ENCODE peak calls at places on chromosomes 4 and X, in five cellular contexts. One of them, this sample, is unnamed.

GRCh38 chrX:68989865-68990606 is 161.2 kb downstream of the EFNB1 start:
- DNase-seq in IMR-90: peak; percentile 82
- DNase-seq in Calu3: peak; percentile 44
- DNase-seq in colonic mucosa: no peak
- DNase-seq in fibroblast of mammary gland: peak; percentile 61
- DNase-seq in this sample: peak; percentile 45

GRCh38 chrX:34875204-34875603 is 67.4 kb upstream of the FAM47B start:
- DNase-seq in IMR-90: peak; percentile 75
- DNase-seq in colonic mucosa: no peak
- DNase-seq in Calu3: peak; percentile 2
- DNase-seq in fibroblast of mammary gland: peak; percentile 71
- DNase-seq in this sample: peak; percentile 8

GRCh38 chr4:8102831-8103230 is 55.8 kb downstream of the ABLIM2 start:
- DNase-seq in IMR-90: no peak
- DNase-seq in Calu3: no peak
- DNase-seq in colonic mucosa: no peak
- DNase-seq in fibroblast of mammary gland: no peak
- DNase-seq in this sample: no peak

GRCh38 chr4:100124715-100125114 is 65.6 kb downstream of the DDIT4L start:
- DNase-seq in Calu3: no peak
- DNase-seq in colonic mucosa: no peak
- DNase-seq in fibroblast of mammary gland: no peak
- DNase-seq in IMR-90: no peak
- DNase-seq in this sample: no peak

GRCh38 chr4:170007113-170007512 is 19.1 kb downstream of the MFAP3L start:
- DNase-seq in Calu3: no peak
- DNase-seq in IMR-90: no peak
- DNase-seq in colonic mucosa: no peak
- DNase-seq in fibroblast of mammary gland: no peak
- DNase-seq in this sample: no peak

GRCh38 chrX:24203072-24203808 is 53.7 kb downstream of the ZFX start:
- DNase-seq in fibroblast of mammary gland: no peak
- DNase-seq in IMR-90: no peak
- DNase-seq in colonic mucosa: no peak
- DNase-seq in Calu3: no peak
- DNase-seq in this sample: no peak

GRCh38 chr4:142697303-142697702 is 148.8 kb downstream of the INPP4B start:
- DNase-seq in fibroblast of mammary gland: no peak
- DNase-seq in colonic mucosa: no peak
- DNase-seq in Calu3: no peak
- DNase-seq in IMR-90: no peak
- DNase-seq in this sample: no peak

GRCh38 chrX:31219174-31219573 is 147.3 kb upstream of the FTHL17 start:
- DNase-seq in fibroblast of mammary gland: no peak
- DNase-seq in Calu3: no peak
- DNase-seq in colonic mucosa: no peak
- DNase-seq in IMR-90: no peak
- DNase-seq in this sample: no peak

GRCh38 chr4:113419631-113420030 is 341.9 kb downstream of the CAMK2D start:
- DNase-seq in IMR-90: no peak
- DNase-seq in fibroblast of mammary gland: no peak
- DNase-seq in colonic mucosa: no peak
- DNase-seq in Calu3: no peak
- DNase-seq in this sample: no peak

GRCh38 chrX:110316351-110317078 is 1.4 kb downstream of the AMMECR1 start:
- DNase-seq in IMR-90: no peak
- DNase-seq in fibroblast of mammary gland: peak; percentile 12
- DNase-seq in colonic mucosa: no peak
- DNase-seq in Calu3: no peak
- DNase-seq in this sample: no peak

GRCh38 chrX:10174810-10175209 is 18.0 kb downstream of the CLCN4 start:
- DNase-seq in Calu3: no peak
- DNase-seq in colonic mucosa: no peak
- DNase-seq in IMR-90: peak; percentile 38
- DNase-seq in fibroblast of mammary gland: no peak
- DNase-seq in this sample: no peak

GRCh38 chr4:148007303-148007702 is 275.4 kb downstream of the ARHGAP10 start:
- DNase-seq in fibroblast of mammary gland: peak; percentile 100
- DNase-seq in Calu3: no peak
- DNase-seq in colonic mucosa: no peak
- DNase-seq in IMR-90: peak; percentile 99
- DNase-seq in this sample: peak; percentile 98

GRCh38 chrX:118978451-118978850 is 4.0 kb downstream of the LONRF3 start:
- DNase-seq in Calu3: no peak
- DNase-seq in fibroblast of mammary gland: no peak
- DNase-seq in colonic mucosa: no peak
- DNase-seq in IMR-90: no peak
- DNase-seq in this sample: no peak

GRCh38 chr4:96407651-96408342 is 567.9 kb downstream of the PDHA2 start:
- DNase-seq in IMR-90: no peak
- DNase-seq in colonic mucosa: no peak
- DNase-seq in fibroblast of mammary gland: no peak
- DNase-seq in Calu3: no peak
- DNase-seq in this sample: no peak

GRCh38 chr4:20248155-20248558 is 3.5 kb upstream of the SLIT2 start:
- DNase-seq in fibroblast of mammary gland: peak; percentile 92
- DNase-seq in IMR-90: peak; percentile 83
- DNase-seq in Calu3: peak; percentile 19
- DNase-seq in colonic mucosa: no peak
- DNase-seq in this sample: peak; percentile 89

GRCh38 chrX:129629837-129630236 is 24.9 kb downstream of the APLN start:
- DNase-seq in Calu3: no peak
- DNase-seq in fibroblast of mammary gland: no peak
- DNase-seq in colonic mucosa: no peak
- DNase-seq in IMR-90: no peak
- DNase-seq in this sample: no peak

GRCh38 chr4:26839534-26839951 is 21.1 kb upstream of the STIM2 start:
- DNase-seq in IMR-90: peak; percentile 33
- DNase-seq in fibroblast of mammary gland: peak; percentile 84
- DNase-seq in Calu3: no peak
- DNase-seq in colonic mucosa: no peak
- DNase-seq in this sample: no peak

GRCh38 chr4:25423548-25423947 is 46.5 kb downstream of the ANAPC4 start:
- DNase-seq in IMR-90: no peak
- DNase-seq in colonic mucosa: no peak
- DNase-seq in fibroblast of mammary gland: no peak
- DNase-seq in Calu3: no peak
- DNase-seq in this sample: no peak

GRCh38 chrX:152926923-152927322 is 29.1 kb downstream of the ZNF185 start:
- DNase-seq in fibroblast of mammary gland: peak; percentile 10
- DNase-seq in colonic mucosa: no peak
- DNase-seq in IMR-90: peak; percentile 10
- DNase-seq in Calu3: no peak
- DNase-seq in this sample: no peak

GRCh38 chr4:93467484-93468155 is 360.9 kb upstream of the ATOH1 start:
- DNase-seq in colonic mucosa: no peak
- DNase-seq in Calu3: no peak
- DNase-seq in IMR-90: no peak
- DNase-seq in fibroblast of mammary gland: no peak
- DNase-seq in this sample: no peak

GRCh38 chr4:161856711-161857326 is 307.0 kb downstream of the FSTL5 start:
- DNase-seq in Calu3: no peak
- DNase-seq in colonic mucosa: no peak
- DNase-seq in fibroblast of mammary gland: no peak
- DNase-seq in IMR-90: no peak
- DNase-seq in this sample: no peak

GRCh38 chrX:99703467-99703866 is 706.6 kb downstream of the PCDH19 start:
- DNase-seq in fibroblast of mammary gland: no peak
- DNase-seq in colonic mucosa: no peak
- DNase-seq in IMR-90: no peak
- DNase-seq in Calu3: no peak
- DNase-seq in this sample: no peak

GRCh38 chrX:15163131-15163530 is 106.8 kb downstream of the ASB9 start:
- DNase-seq in IMR-90: no peak
- DNase-seq in Calu3: no peak
- DNase-seq in fibroblast of mammary gland: no peak
- DNase-seq in colonic mucosa: no peak
- DNase-seq in this sample: no peak

GRCh38 chr4:91064157-91064853 is 937.1 kb downstream of the CCSER1 start:
- DNase-seq in colonic mucosa: no peak
- DNase-seq in IMR-90: no peak
- DNase-seq in Calu3: peak; percentile 8
- DNase-seq in fibroblast of mammary gland: no peak
- DNase-seq in this sample: no peak

GRCh38 chrX:23317799-23318724 is 16.6 kb upstream of the PTCHD1 start:
- DNase-seq in Calu3: peak; percentile 52
- DNase-seq in fibroblast of mammary gland: peak; percentile 6
- DNase-seq in IMR-90: no peak
- DNase-seq in colonic mucosa: peak; percentile 22
- DNase-seq in this sample: no peak

GRCh38 chrX:151505796-151506195 is 57.7 kb upstream of the PASD1 start:
- DNase-seq in fibroblast of mammary gland: peak; percentile 11
- DNase-seq in IMR-90: no peak
- DNase-seq in Calu3: peak; percentile 14
- DNase-seq in colonic mucosa: no peak
- DNase-seq in this sample: no peak

GRCh38 chr4:152996672-152997071 is 60.5 kb downstream of the FHDC1 start:
- DNase-seq in Calu3: no peak
- DNase-seq in fibroblast of mammary gland: no peak
- DNase-seq in IMR-90: no peak
- DNase-seq in colonic mucosa: no peak
- DNase-seq in this sample: no peak

GRCh38 chrX:69197690-69198089 is 32.4 kb upstream of the PJA1 start:
- DNase-seq in IMR-90: no peak
- DNase-seq in colonic mucosa: no peak
- DNase-seq in fibroblast of mammary gland: no peak
- DNase-seq in Calu3: no peak
- DNase-seq in this sample: no peak

GRCh38 chr4:182555997-182556418 is 312.8 kb downstream of the TENM3 start:
- DNase-seq in Calu3: no peak
- DNase-seq in colonic mucosa: no peak
- DNase-seq in IMR-90: peak; percentile 91
- DNase-seq in fibroblast of mammary gland: peak; percentile 73
- DNase-seq in this sample: peak; percentile 89

GRCh38 chrX:55919367-55920221 is 202.0 kb downstream of the RRAGB start:
- DNase-seq in fibroblast of mammary gland: no peak
- DNase-seq in colonic mucosa: no peak
- DNase-seq in Calu3: no peak
- DNase-seq in IMR-90: no peak
- DNase-seq in this sample: no peak

GRCh38 chr4:34178476-34178875 is 2065.8 kb downstream of the ARAP2 start:
- DNase-seq in colonic mucosa: no peak
- DNase-seq in Calu3: no peak
- DNase-seq in fibroblast of mammary gland: no peak
- DNase-seq in IMR-90: no peak
- DNase-seq in this sample: no peak

GRCh38 chr4:42627887-42628646 is 28.8 kb downstream of the ATP8A1 start:
- DNase-seq in Calu3: no peak
- DNase-seq in IMR-90: no peak
- DNase-seq in colonic mucosa: peak; percentile 35
- DNase-seq in fibroblast of mammary gland: peak; percentile 2
- DNase-seq in this sample: no peak

GRCh38 chr4:156173481-156173880 is 219.8 kb upstream of the CTSO start:
- DNase-seq in colonic mucosa: no peak
- DNase-seq in fibroblast of mammary gland: no peak
- DNase-seq in IMR-90: no peak
- DNase-seq in Calu3: no peak
- DNase-seq in this sample: no peak

GRCh38 chr4:156173937-156174336 is 220.3 kb upstream of the CTSO start:
- DNase-seq in colonic mucosa: no peak
- DNase-seq in fibroblast of mammary gland: no peak
- DNase-seq in Calu3: no peak
- DNase-seq in IMR-90: no peak
- DNase-seq in this sample: no peak

GRCh38 chr4:156169861-156170260 is 216.2 kb upstream of the CTSO start:
- DNase-seq in Calu3: no peak
- DNase-seq in colonic mucosa: no peak
- DNase-seq in IMR-90: no peak
- DNase-seq in fibroblast of mammary gland: no peak
- DNase-seq in this sample: peak; percentile 3

GRCh38 chr4:156168288-156168687 is 214.6 kb upstream of the CTSO start:
- DNase-seq in colonic mucosa: no peak
- DNase-seq in fibroblast of mammary gland: no peak
- DNase-seq in IMR-90: no peak
- DNase-seq in Calu3: no peak
- DNase-seq in this sample: no peak

GRCh38 chr4:156169011-156169410 is 215.3 kb upstream of the CTSO start:
- DNase-seq in Calu3: peak; percentile 14
- DNase-seq in IMR-90: peak; percentile 95
- DNase-seq in fibroblast of mammary gland: peak; percentile 94
- DNase-seq in colonic mucosa: no peak
- DNase-seq in this sample: peak; percentile 90
- TF ChIP-seq CTCF in Calu3: no peak
- TF ChIP-seq CTCF in IMR-90: peak; percentile 75
- TF ChIP-seq CTCF in fibroblast of mammary gland: peak; percentile 80
- TF ChIP-seq CTCF in colonic mucosa: no peak
- TF ChIP-seq CTCF in this sample: peak; percentile 77

DNA sequence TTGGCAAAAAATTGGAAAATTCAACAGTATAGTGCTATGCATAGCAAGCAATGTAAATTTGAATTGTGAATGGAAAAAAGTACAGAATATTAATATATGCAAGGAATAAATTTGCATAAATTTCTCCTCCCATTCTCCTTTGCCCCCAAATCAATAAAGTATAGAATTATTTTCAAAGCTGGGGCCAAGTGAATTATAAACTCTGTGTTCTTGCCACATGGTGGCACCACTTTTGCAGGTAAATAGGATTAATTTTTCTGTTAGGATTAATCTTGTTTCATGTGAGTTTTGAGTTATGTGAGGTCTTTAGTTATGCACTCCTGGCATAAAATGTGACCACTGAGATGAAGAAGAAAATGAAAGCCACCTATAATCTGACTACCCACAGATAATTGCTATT is 19.9 kb downstream of the COPS4 start:
- DNase-seq in IMR-90: peak; percentile 15
- DNase-seq in fibroblast of mammary gland: peak; percentile 41
- DNase-seq in Calu3: peak; percentile 7
- DNase-seq in colonic mucosa: no peak
- DNase-seq in this sample: no peak
- TF ChIP-seq CTCF in IMR-90: peak; percentile 46
- TF ChIP-seq CTCF in fibroblast of mammary gland: peak; percentile 41
- TF ChIP-seq CTCF in Calu3: no peak
- TF ChIP-seq CTCF in colonic mucosa: peak; percentile 32
- TF ChIP-seq CTCF in this sample: peak; percentile 78

GRCh38 chrX:137263374-137263773 is 229.6 kb upstream of the GPR101 start:
- DNase-seq in Calu3: no peak
- DNase-seq in fibroblast of mammary gland: no peak
- DNase-seq in colonic mucosa: no peak
- DNase-seq in IMR-90: no peak
- DNase-seq in this sample: no peak
- TF ChIP-seq CTCF in Calu3: no peak
- TF ChIP-seq CTCF in fibroblast of mammary gland: no peak
- TF ChIP-seq CTCF in colonic mucosa: no peak
- TF ChIP-seq CTCF in IMR-90: no peak
- TF ChIP-seq CTCF in this sample: no peak

GRCh38 chr4:150176559-150176958 is 98.3 kb downstream of the DCLK2 start:
- DNase-seq in colonic mucosa: no peak
- DNase-seq in fibroblast of mammary gland: peak; percentile 51
- DNase-seq in IMR-90: peak; percentile 55
- DNase-seq in Calu3: no peak
- DNase-seq in this sample: peak; percentile 47

GRCh38 chr4:150178161-150178560 is 99.9 kb downstream of the DCLK2 start:
- DNase-seq in Calu3: no peak
- DNase-seq in fibroblast of mammary gland: no peak
- DNase-seq in colonic mucosa: no peak
- DNase-seq in IMR-90: peak; percentile 50
- DNase-seq in this sample: no peak

GRCh38 chr4:150173420-150173819 is 95.2 kb downstream of the DCLK2 start:
- DNase-seq in IMR-90: no peak
- DNase-seq in Calu3: no peak
- DNase-seq in fibroblast of mammary gland: no peak
- DNase-seq in colonic mucosa: no peak
- DNase-seq in this sample: no peak

GRCh38 chr4:150173854-150174398 is 95.7 kb downstream of the DCLK2 start:
- DNase-seq in IMR-90: no peak
- DNase-seq in colonic mucosa: no peak
- DNase-seq in Calu3: no peak
- DNase-seq in fibroblast of mammary gland: no peak
- DNase-seq in this sample: no peak
- TF ChIP-seq CTCF in IMR-90: no peak
- TF ChIP-seq CTCF in colonic mucosa: no peak
- TF ChIP-seq CTCF in Calu3: no peak
- TF ChIP-seq CTCF in fibroblast of mammary gland: no peak
- TF ChIP-seq CTCF in this sample: no peak